ENCODE peak calls at places on chromosomes 2 and 18, in six cellular contexts. H is WTC11; R is neuronal stem cell; A is NCI-H2081; M is posterior vena cava; D is stimulated activated CD4-positive, alpha-beta T cell treated with anti-CD3 and anti-CD28 coated beads, Interleukin-2, amount 100 ng/mL, for 48 hours. B is an unnamed sample.

GRCh38 chr2:221572180-221572820 is at the start of gene EPHA4:
- DNase-seq in H (peak), R (peak), A (peak), M (peak), D (peak), B (peak)

GRCh38 chr18:44464401-44465185 is 216.1 kb upstream of the SETBP1 start:
- DNase-seq in H (no peak), R (peak), A (no peak), M (no peak), D (no peak), B (no peak)

GRCh38 chr2:99708231-99708630 is 218.4 kb upstream of the REV1 start:
- DNase-seq in H (no peak), R (no peak), A (no peak), M (no peak), D (no peak), B (no peak)

GRCh38 chr2:28274911-28275685 is 117.6 kb upstream of the FOSL2 start:
- DNase-seq in H (peak), R (no peak), A (no peak), M (no peak), D (no peak), B (peak)

GRCh38 chr18:9539283-9539682 is 64.0 kb downstream of the RALBP1 start:
- DNase-seq in H (no peak), R (no peak), A (no peak), M (no peak), D (no peak), B (peak)

GRCh38 chr2:115161531-115162453 is 719.4 kb downstream of the DPP10 start:
- DNase-seq in H (peak), R (peak), A (peak), M (no peak), D (no peak), B (no peak)

GRCh38 chr2:176330612-176331011 is 61.4 kb downstream of the MTX2 start:
- DNase-seq in H (no peak), R (no peak), A (no peak), M (no peak), D (no peak), B (no peak)

GRCh38 chr2:108884629-108885028 is 98.1 kb downstream of the CCDC138 start:
- DNase-seq in H (no peak), R (no peak), A (no peak), M (no peak), D (no peak), B (no peak)

GRCh38 chr2:75340560-75340959 is 141.2 kb upstream of the TACR1 start:
- DNase-seq in H (no peak), R (no peak), A (peak), M (no peak), D (no peak), B (peak)

GRCh38 chr2:58710795-58711279 is 469.7 kb upstream of the FANCL start:
- DNase-seq in H (no peak), R (no peak), A (no peak), M (no peak), D (no peak), B (no peak)

B was measured in HFFc6.